ENCODE peak calls at places on chromosomes 7 and 10, in eight cellular contexts. P, J, E, L, K, Q, C and B are unnamed samples. For H3K9me3, the result is how much of the 10 kb centered on the place peaks cover.

GRCh38 chr10:110576220-110576619 is 8.7 kb downstream of the SMC3 start:
- DNase-seq in K (no peak), E (no peak), C (peak), J (peak), P (no peak), L (no peak), Q (peak), B (no peak)

GRCh38 chr7:148809856-148810255 is 74.2 kb downstream of the EZH2 start:
- DNase-seq in P (no peak), L (no peak), E (no peak), Q (no peak), C (no peak), J (no peak), K (peak), B (no peak)

GRCh38 chr7:2198206-2198605 is 34.5 kb downstream of the MAD1L1 start:
- DNase-seq in C (no peak), K (no peak), E (no peak), L (no peak), J (no peak), Q (no peak), P (no peak), B (no peak)

GRCh38 chr7:104113788-104114187 is 94.0 kb downstream of the ORC5 start:
- DNase-seq in E (no peak), K (no peak), Q (no peak), J (no peak), P (no peak), L (no peak), C (no peak), B (no peak)

GRCh38 chr10:943334-944033 is 12.0 kb upstream of the LARP4B start:
- DNase-seq in C (no peak), L (no peak), Q (no peak), E (no peak), P (no peak), J (no peak), K (no peak), B (no peak)

GRCh38 chr10:26556756-26557640 is 118.9 kb downstream of the APBB1IP start:
- DNase-seq in C (peak), P (no peak), Q (peak), E (no peak), K (peak), J (peak), L (no peak), B (no peak)

GRCh38 chr7:128755816-128756476 is 16.8 kb downstream of the CALU start:
- DNase-seq in J (no peak), C (no peak), Q (peak), P (no peak), E (no peak), K (no peak), L (peak), B (no peak)

GRCh38 chr7:15504376-15504775 is 57.4 kb downstream of the AGMO start:
- DNase-seq in J (no peak), Q (peak), L (no peak), K (no peak), E (no peak), P (no peak), C (no peak), B (no peak)

GRCh38 chr10:71984798-71985388 is 20.7 kb downstream of the CHST3 start:
- DNase-seq in C (no peak), K (no peak), P (no peak), L (no peak), J (no peak), Q (peak), E (peak), B (no peak)

GRCh38 chr7:68679456-68680234 is 918.6 kb upstream of the AUTS2 start:
- DNase-seq in Q (peak), K (no peak), L (no peak), P (no peak), J (no peak), C (no peak), E (no peak), B (no peak)

GRCh38 chr7:28858206-28858605 is 99.9 kb downstream of the TRIL start:
- DNase-seq in L (no peak), P (no peak), K (no peak), Q (no peak), C (no peak), E (no peak), J (no peak), B (no peak)

GRCh38 chr10:71144824-71145223 is 67.5 kb upstream of the UNC5B start:
- DNase-seq in K (no peak), P (no peak), L (no peak), C (no peak), Q (no peak), E (no peak), J (no peak), B (no peak)

GRCh38 chr7:80614911-80615310 is 23.5 kb upstream of the CD36 start:
- DNase-seq in E (no peak), Q (peak), C (peak), K (no peak), L (no peak), P (no peak), J (no peak), B (no peak)

GRCh38 chr10:114284346-114285071 is 45.5 kb downstream of the VWA2 start:
- DNase-seq in P (no peak), C (no peak), J (no peak), Q (no peak), K (no peak), E (peak), L (no peak), B (no peak)

GRCh38 chr10:124027306-124028050 is 65.9 kb downstream of the CHST15 start:
- DNase-seq in L (no peak), C (no peak), E (peak), Q (no peak), P (no peak), K (no peak), J (no peak), B (no peak)

GRCh38 chr7:85115006-85115405 is 71.8 kb downstream of the SEMA3D start:
- DNase-seq in Q (no peak), E (no peak), K (no peak), J (no peak), C (no peak), L (no peak), P (no peak), B (no peak)

GRCh38 chr10:31134303-31134928 is 102.8 kb upstream of the ZNF438 start:
- DNase-seq in C (no peak), Q (peak), P (no peak), J (no peak), E (no peak), L (no peak), K (no peak), B (no peak)

GRCh38 chr7:7395785-7396184 is 139.9 kb downstream of the COL28A1 start:
- DNase-seq in C (no peak), L (no peak), Q (no peak), J (no peak), P (no peak), K (no peak), E (no peak), B (no peak)

GRCh38 chr7:2812119-2812487 is 32.0 kb downstream of the GNA12 start:
- DNase-seq in C (no peak), Q (peak), P (no peak), L (no peak), K (no peak), E (no peak), J (no peak), B (no peak)

GRCh38 chr7:106369816-106370215 is 85.0 kb upstream of the NAMPT start:
- DNase-seq in P (no peak), Q (peak), E (no peak), C (no peak), L (no peak), K (no peak), J (no peak), B (no peak)

GRCh38 chr7:106369349-106369748 is 84.6 kb upstream of the NAMPT start:
- DNase-seq in P (no peak), K (no peak), L (no peak), E (no peak), Q (peak), C (no peak), J (peak), B (no peak)

GRCh38 chr7:106367018-106367420 is 82.2 kb upstream of the NAMPT start:
- DNase-seq in C (no peak), E (no peak), P (no peak), K (peak), Q (peak), J (no peak), L (no peak), B (no peak)

GRCh38 chr7:106367664-106368063 is 82.9 kb upstream of the NAMPT start:
- DNase-seq in L (no peak), J (no peak), C (no peak), E (no peak), K (no peak), P (no peak), Q (no peak), B (no peak)

GRCh38 chr7:106365252-106366005 is 80.6 kb upstream of the NAMPT start:
- DNase-seq in E (no peak), C (no peak), J (no peak), L (no peak), Q (peak), K (no peak), P (no peak), B (no peak)
- H3K9me3 ChIP-seq in E (under half), C (under half), J (under half), L (under half), Q (under half), K (under half), P (under half), B (under half)

GRCh38 chr7:157667731-157668130 is 330.9 kb downstream of the DNAJB6 start:
- DNase-seq in Q (no peak), K (no peak), E (no peak), C (no peak), L (no peak), P (no peak), J (no peak), B (no peak)

GRCh38 chr7:157668221-157668883 is 331.5 kb downstream of the DNAJB6 start:
- DNase-seq in Q (no peak), E (no peak), L (no peak), K (no peak), C (no peak), P (no peak), J (no peak), B (no peak)

GRCh38 chr7:157666530-157667040 is 329.8 kb downstream of the DNAJB6 start:
- DNase-seq in E (no peak), K (no peak), J (no peak), Q (no peak), P (no peak), L (no peak), C (no peak), B (no peak)

GRCh38 chr7:157668884-157669767 is 332.3 kb downstream of the DNAJB6 start:
- DNase-seq in L (no peak), K (no peak), P (no peak), J (no peak), C (no peak), Q (no peak), E (no peak), B (no peak)

DNA sequence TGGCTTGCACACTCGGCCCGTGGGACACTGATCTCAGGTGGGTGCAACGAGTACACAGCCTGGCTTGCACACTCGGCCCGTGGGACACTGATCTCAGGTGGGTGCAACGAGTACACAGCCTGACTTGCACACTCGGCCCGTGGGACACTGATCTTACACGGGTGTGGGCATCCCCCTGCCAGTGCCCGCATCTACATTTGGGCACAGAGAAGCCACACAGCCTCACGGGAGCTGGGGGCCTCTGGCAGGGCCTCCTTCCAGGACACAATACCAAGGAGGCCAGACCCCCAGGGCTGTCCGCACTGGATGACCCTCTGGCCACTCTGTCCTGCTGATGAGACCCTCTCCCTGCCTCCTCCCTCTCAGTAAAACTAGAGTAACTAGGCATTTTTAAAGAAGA is 330.5 kb downstream of the DNAJB6 start:
- DNase-seq in K (no peak), C (no peak), Q (no peak), J (no peak), L (no peak), E (no peak), P (no peak), B (no peak)
- H3K9me3 ChIP-seq in K (under half), C (under half), Q (under half), J (under half), L (under half), E (under half), P (under half), B (under half)

GRCh38 chr7:138226001-138226476 is 149.8 kb downstream of the AKR1D1 start:
- DNase-seq in J (no peak), E (no peak), Q (peak), L (no peak), P (no peak), K (no peak), C (peak), B (no peak)

GRCh38 chr7:138228764-138229163 is 152.5 kb downstream of the AKR1D1 start:
- DNase-seq in L (no peak), C (no peak), P (no peak), Q (no peak), E (no peak), J (no peak), K (no peak), B (no peak)

GRCh38 chr7:138226851-138227250 is 150.6 kb downstream of the AKR1D1 start:
- DNase-seq in K (no peak), Q (no peak), E (no peak), P (no peak), L (no peak), C (no peak), J (no peak), B (no peak)

GRCh38 chr7:138228119-138228518 is 151.9 kb downstream of the AKR1D1 start:
- DNase-seq in C (no peak), K (no peak), P (no peak), J (no peak), E (no peak), Q (no peak), L (no peak), B (no peak)

DNA sequence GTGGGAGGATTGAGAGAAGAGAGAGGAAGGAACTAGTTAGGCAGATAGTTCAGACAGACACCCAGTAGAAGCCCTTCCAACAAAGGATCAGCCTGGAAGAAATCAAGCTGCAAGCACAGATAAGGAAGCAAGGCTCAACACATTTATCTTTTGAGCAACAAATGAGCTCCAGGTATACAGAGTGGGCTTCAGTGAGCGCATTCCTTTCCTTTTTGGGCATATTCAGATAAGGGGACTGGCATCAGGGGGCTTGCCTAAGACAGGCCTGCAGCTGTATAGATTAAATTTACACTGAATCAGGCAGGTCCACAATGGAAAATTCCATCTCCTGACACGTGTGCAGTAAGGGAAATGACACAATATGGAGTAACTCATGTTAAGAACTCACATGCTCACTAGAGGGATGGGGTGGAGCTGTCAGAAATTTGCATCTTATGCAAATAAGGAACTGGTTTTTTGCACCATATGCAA is 147.2 kb downstream of the AKR1D1 start:
- DNase-seq in E (no peak), Q (no peak), P (no peak), C (no peak), J (no peak), L (no peak), K (no peak), B (no peak)
- H3K9me3 ChIP-seq in E (under half), Q (under half), P (under half), C (under half), J (under half), L (under half), K (under half), B (under half)

GRCh38 chr10:43644252-43644651 is 4.4 kb downstream of the ZNF32 start:
- DNase-seq in J (no peak), E (no peak), P (no peak), C (no peak), K (no peak), Q (peak), L (no peak), B (no peak)
- H3K9me3 ChIP-seq in J (under half), E (under half), P (under half), C (under half), K (half or more), Q (under half), L (under half), B (under half)

GRCh38 chr7:57362868-57363267 is 87.1 kb upstream of the ZNF716 start:
- DNase-seq in P (no peak), K (no peak), L (no peak), Q (no peak), C (peak), E (no peak), J (no peak), B (no peak)

GRCh38 chr7:57363321-57363720 is 86.7 kb upstream of the ZNF716 start:
- DNase-seq in C (no peak), Q (no peak), L (no peak), K (no peak), J (no peak), E (no peak), P (no peak), B (no peak)

GRCh38 chr7:57367171-57367570 is 82.8 kb upstream of the ZNF716 start:
- DNase-seq in J (no peak), P (no peak), K (no peak), L (no peak), C (no peak), E (peak), Q (no peak), B (no peak)

GRCh38 chr7:57361406-57361805 is 88.6 kb upstream of the ZNF716 start:
- DNase-seq in E (no peak), K (no peak), C (no peak), L (no peak), Q (no peak), J (no peak), P (no peak), B (no peak)

GRCh38 chr7:57364933-57365710 is 84.9 kb upstream of the ZNF716 start:
- DNase-seq in E (no peak), C (no peak), P (no peak), Q (no peak), J (no peak), K (no peak), L (no peak), B (no peak)
- H3K9me3 ChIP-seq in E (under half), C (under half), P (under half), Q (under half), J (under half), K (under half), L (under half), B (under half)

GRCh38 chr10:131119626-131120355 is 191.7 kb downstream of the TCERG1L start:
- DNase-seq in Q (no peak), E (no peak), P (no peak), L (no peak), K (no peak), C (no peak), J (no peak), B (no peak)
- H3K9me3 ChIP-seq in Q (under half), E (under half), P (under half), L (under half), K (under half), C (under half), J (under half), B (under half)